ENCODE peak calls at places on chromosomes 4 and X, in five cellular contexts. X is dermis microvascular lymphatic vessel endothelial cell, N is sciatic nerve, C is PC-3, Q is neural crest cell. J is an unnamed sample.

GRCh38 chr4:159012381-159012780 is 90.5 kb upstream of the RAPGEF2 start:
- DNase-seq in X (no peak), N (no peak), Q (no peak), C (peak), J (no peak)

GRCh38 chr4:183876268-183876934 is 28.7 kb upstream of the STOX2 start:
- DNase-seq in X (peak), Q (no peak), N (peak), C (peak), J (no peak)

GRCh38 chrX:71664889-71665491 is 2.4 kb upstream of the LOC101059915 start:
- DNase-seq in N (no peak), X (no peak), C (no peak), Q (no peak), J (no peak)

GRCh38 chr4:68358988-68359387 is 9.1 kb upstream of the YTHDC1 start:
- DNase-seq in C (no peak), N (no peak), Q (no peak), X (no peak), J (no peak)

GRCh38 chr4:88291003-88291402 is 6.6 kb upstream of the PPM1K start:
- DNase-seq in N (no peak), X (no peak), C (peak), Q (no peak), J (no peak)

GRCh38 chr4:33052241-33052640 is 2332.1 kb downstream of the PCDH7 start:
- DNase-seq in N (no peak), C (no peak), X (no peak), Q (no peak), J (no peak)

GRCh38 chrX:97016106-97016505 is 132.4 kb downstream of the RPA4 start:
- DNase-seq in X (no peak), Q (no peak), N (no peak), C (no peak), J (no peak)

GRCh38 chrX:69109706-69110635 is 55.3 kb downstream of the PJA1 start:
- DNase-seq in C (peak), Q (no peak), X (no peak), N (no peak), J (no peak)

GRCh38 chrX:11533211-11533651 is 132.5 kb downstream of the ARHGAP6 start:
- DNase-seq in Q (no peak), N (no peak), X (peak), C (peak), J (peak)

GRCh38 chr4:153494562-153494961 is 28.4 kb downstream of the TMEM131L start:
- DNase-seq in C (no peak), N (no peak), X (peak), Q (no peak), J (no peak)

GRCh38 chrX:11532291-11533075 is 133.2 kb downstream of the ARHGAP6 start:
- DNase-seq in C (peak), Q (no peak), N (no peak), X (no peak), J (no peak)

GRCh38 chr4:169963998-169964397 is 62.2 kb downstream of the MFAP3L start:
- DNase-seq in X (peak), N (no peak), Q (no peak), C (no peak), J (peak)

GRCh38 chrX:40065291-40066046 is 32.3 kb downstream of the BCOR start:
- DNase-seq in C (no peak), X (no peak), Q (no peak), N (no peak), J (no peak)

GRCh38 chr4:56129431-56129861 is 180.7 kb downstream of the CEP135 start:
- DNase-seq in Q (no peak), C (peak), N (no peak), X (no peak), J (no peak)

GRCh38 chrX:104921606-104922205 is 298.8 kb downstream of the TEX13A start:
- DNase-seq in Q (no peak), N (no peak), C (peak), X (no peak), J (no peak)

GRCh38 chr4:83269256-83269655 is 15.3 kb downstream of the COQ2 start:
- DNase-seq in X (no peak), Q (no peak), C (no peak), N (no peak), J (no peak)

GRCh38 chr4:174873931-174874330 is 44.2 kb upstream of the ADAM29 start:
- DNase-seq in C (peak), Q (no peak), N (no peak), X (no peak), J (no peak)

GRCh38 chr4:168480991-168481588 is 798 bp upstream of the DDX60L start:
- DNase-seq in N (no peak), Q (no peak), C (peak), X (peak), J (peak)

GRCh38 chr4:85127653-85128052 is 161.2 kb upstream of the WDFY3 start:
- DNase-seq in Q (peak), X (peak), C (peak), N (no peak), J (no peak)

GRCh38 chr4:150152764-150153163 is 74.5 kb downstream of the DCLK2 start:
- DNase-seq in C (peak), X (peak), Q (no peak), N (no peak), J (no peak)

GRCh38 chrX:105126201-105126600 is 94.3 kb downstream of the TEX13A start:
- DNase-seq in X (peak), Q (no peak), C (peak), N (no peak), J (no peak)

GRCh38 chr4:74714731-74715130 is 79.6 kb downstream of the BTC start:
- DNase-seq in C (no peak), N (no peak), X (no peak), Q (no peak), J (no peak)

GRCh38 chr4:8582016-8582415 is 1.8 kb downstream of the GPR78 start:
- DNase-seq in X (no peak), N (no peak), C (no peak), Q (no peak), J (no peak)

GRCh38 chr4:110793890-110794588 is 171.2 kb upstream of the PITX2 start:
- DNase-seq in Q (no peak), X (no peak), N (no peak), C (no peak), J (no peak)

GRCh38 chrX:69024931-69025330 is 140.3 kb downstream of the PJA1 start:
- DNase-seq in C (peak), Q (no peak), X (no peak), N (peak), J (no peak)

GRCh38 chr4:170234800-170235199 is 145.0 kb upstream of the AADAT start:
- DNase-seq in N (no peak), X (no peak), C (no peak), Q (no peak), J (no peak)

GRCh38 chr4:86594559-86595425 is 677 bp downstream of the PTPN13 start:
- DNase-seq in X (peak), C (peak), N (peak), Q (no peak), J (peak)

GRCh38 chr4:167826281-167826680 is 266.1 kb upstream of the ANXA10 start:
- DNase-seq in C (peak), N (no peak), X (no peak), Q (no peak), J (no peak)

GRCh38 chr4:59818656-59819055 is 1381.5 kb upstream of the ADGRL3 start:
- DNase-seq in C (peak), X (no peak), N (no peak), Q (no peak), J (no peak)

GRCh38 chrX:154401045-154401799 is 3.0 kb downstream of the RPL10 start:
- DNase-seq in N (no peak), X (no peak), Q (no peak), C (peak), J (no peak)

GRCh38 chr4:52369649-52370048 is 289.5 kb downstream of the USP46 start:
- DNase-seq in Q (no peak), C (peak), X (no peak), N (no peak), J (no peak)

GRCh38 chrX:55142206-55142918 is 53.5 kb downstream of the PAGE2 start:
- DNase-seq in Q (no peak), N (no peak), C (no peak), X (no peak), J (no peak)

GRCh38 chr4:169724251-169724650 is 33.5 kb downstream of the HPF1 start:
- DNase-seq in X (no peak), Q (no peak), N (no peak), C (no peak), J (no peak)

GRCh38 chrX:103774070-103774642 is 2.5 kb upstream of the PLP1 start:
- DNase-seq in X (peak), C (peak), N (no peak), Q (no peak), J (no peak)

GRCh38 chr4:73810191-73810590 is 26.3 kb upstream of the CXCL6 start:
- DNase-seq in N (no peak), X (no peak), C (no peak), Q (no peak), J (no peak)

J was measured in brain pericyte.